ENCODE peak calls at places on chromosomes 16 and 17, in seven cellular contexts. H, L, R, C, S, V and I are unnamed samples.

GRCh38 chr16:66899310-66899944 is 19.1 kb downstream of the PDP2 start:
- DNase-seq in H (no peak), L (no peak), R (no peak), C (no peak), S (no peak), V (no peak), I (no peak)

GRCh38 chr17:75876938-75877751 is 1.2 kb downstream of the TRIM47 start:
- DNase-seq in H (peak), L (no peak), R (peak), C (peak), S (no peak), V (peak), I (no peak)

GRCh38 chr17:58278661-58279015 is 2.1 kb downstream of the MPO start:
- DNase-seq in H (no peak), L (no peak), R (peak), C (no peak), S (peak), V (no peak), I (peak)

GRCh38 chr16:49810769-49811315 is 45.1 kb downstream of the ZNF423 start:
- DNase-seq in H (no peak), L (no peak), R (no peak), C (no peak), S (no peak), V (no peak), I (no peak)

GRCh38 chr16:4142268-4142667 is 26.0 kb upstream of the ADCY9 start:
- DNase-seq in H (no peak), L (no peak), R (no peak), C (no peak), S (peak), V (no peak), I (peak)

GRCh38 chr17:38881600-38882191 is 11.8 kb downstream of the LASP1 start:
- DNase-seq in H (peak), L (no peak), R (peak), C (no peak), S (no peak), V (no peak), I (no peak)

GRCh38 chr16:11256657-11257130 is 690 bp upstream of the SOCS1 start:
- DNase-seq in H (peak), L (peak), R (peak), C (peak), S (no peak), V (peak), I (no peak)

GRCh38 chr16:55294947-55295346 is 29.1 kb upstream of the IRX6 start:
- DNase-seq in H (no peak), L (no peak), R (no peak), C (no peak), S (no peak), V (peak), I (no peak)

GRCh38 chr17:29390856-29391631 is 881 bp downstream of the TAOK1 start:
- DNase-seq in H (no peak), L (no peak), R (no peak), C (peak), S (no peak), V (peak), I (no peak)

GRCh38 chr17:8741771-8742170 is 2.9 kb downstream of the CCDC42 start:
- DNase-seq in H (no peak), L (no peak), R (peak), C (no peak), S (no peak), V (no peak), I (no peak)

GRCh38 chr16:77775911-77776909 is 12.2 kb upstream of the VAT1L start:
- DNase-seq in H (no peak), L (no peak), R (no peak), C (peak), S (no peak), V (peak), I (no peak)

GRCh38 chr16:71537643-71538042 is 11.4 kb downstream of the CHST4 start:
- DNase-seq in H (no peak), L (peak), R (no peak), C (peak), S (peak), V (peak), I (peak)

GRCh38 chr17:29138991-29139682 is 41.1 kb downstream of the MYO18A start:
- DNase-seq in H (peak), L (no peak), R (no peak), C (no peak), S (no peak), V (no peak), I (no peak)

GRCh38 chr17:16442594-16443389 is 27.4 kb downstream of the TRPV2 start:
- DNase-seq in H (no peak), L (no peak), R (no peak), C (no peak), S (no peak), V (no peak), I (no peak)

GRCh38 chr16:47110939-47111338 is 32.8 kb downstream of the NETO2 start:
- DNase-seq in H (no peak), L (no peak), R (no peak), C (no peak), S (no peak), V (peak), I (no peak)

GRCh38 chr16:35686595-35686994 is 2227.2 kb downstream of the TP53TG3F start:
- DNase-seq in H (no peak), L (no peak), R (no peak), C (no peak), S (no peak), V (no peak), I (no peak)

GRCh38 chr17:66348605-66349165 is 46.3 kb downstream of the PRKCA start:
- DNase-seq in H (peak), L (no peak), R (peak), C (peak), S (no peak), V (peak), I (no peak)

GRCh38 chr16:87780385-87780989 is 14.7 kb upstream of the KLHDC4 start:
- DNase-seq in H (peak), L (no peak), R (no peak), C (no peak), S (peak), V (peak), I (peak)

GRCh38 chr17:32873114-32873513 is 3.8 kb downstream of the MYO1D start:
- DNase-seq in H (no peak), L (no peak), R (no peak), C (no peak), S (no peak), V (peak), I (no peak)

GRCh38 chr17:32869345-32870026 is 7.4 kb downstream of the MYO1D start:
- DNase-seq in H (no peak), L (no peak), R (no peak), C (no peak), S (no peak), V (no peak), I (no peak)

GRCh38 chr17:32871736-32872135 is 5.2 kb downstream of the MYO1D start:
- DNase-seq in H (no peak), L (no peak), R (no peak), C (no peak), S (no peak), V (no peak), I (no peak)

GRCh38 chr17:32870969-32871368 is 6.0 kb downstream of the MYO1D start:
- DNase-seq in H (no peak), L (no peak), R (no peak), C (no peak), S (no peak), V (no peak), I (no peak)

DNA sequence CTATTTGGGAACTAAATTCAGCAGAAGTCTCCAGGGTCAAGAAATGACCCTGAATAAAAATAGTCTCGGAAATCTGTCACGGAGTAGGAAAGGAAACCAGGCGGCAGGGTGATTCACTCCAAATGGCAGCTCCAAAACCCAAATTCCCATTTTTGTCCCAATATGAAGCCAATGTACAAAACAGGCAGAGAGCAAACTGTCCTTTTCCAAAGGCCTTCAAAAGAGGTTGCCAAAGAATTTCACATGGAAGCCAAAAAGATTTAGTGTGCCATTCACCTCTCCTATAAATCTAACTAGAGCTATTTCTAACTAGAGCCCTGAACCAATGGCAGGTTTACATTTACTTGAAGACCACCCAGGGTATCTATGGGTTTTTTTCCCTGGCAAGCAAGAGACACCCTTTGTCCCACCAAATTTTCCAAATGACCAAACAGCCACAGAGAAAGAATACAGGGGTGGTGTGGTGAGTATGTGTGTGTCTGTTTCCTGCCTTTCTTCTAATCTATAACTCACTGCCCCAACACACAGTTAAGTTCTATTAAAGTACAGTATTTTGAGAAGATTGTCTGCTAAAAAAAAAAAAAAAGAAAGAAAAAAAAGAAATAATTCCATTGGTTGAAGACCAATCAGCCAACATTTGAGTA is 6.8 kb downstream of the MYO1D start:
- DNase-seq in H (no peak), L (no peak), R (no peak), C (no peak), S (no peak), V (no peak), I (no peak)
- TF ChIP-seq CTCF in H (no peak), L (no peak), R (no peak), C (no peak), S (no peak), V (no peak), I (no peak)

GRCh38 chr16:80846275-80847013 is 42.0 kb upstream of the CDYL2 start:
- DNase-seq in H (no peak), L (no peak), R (no peak), C (no peak), S (no peak), V (no peak), I (no peak)

DNA sequence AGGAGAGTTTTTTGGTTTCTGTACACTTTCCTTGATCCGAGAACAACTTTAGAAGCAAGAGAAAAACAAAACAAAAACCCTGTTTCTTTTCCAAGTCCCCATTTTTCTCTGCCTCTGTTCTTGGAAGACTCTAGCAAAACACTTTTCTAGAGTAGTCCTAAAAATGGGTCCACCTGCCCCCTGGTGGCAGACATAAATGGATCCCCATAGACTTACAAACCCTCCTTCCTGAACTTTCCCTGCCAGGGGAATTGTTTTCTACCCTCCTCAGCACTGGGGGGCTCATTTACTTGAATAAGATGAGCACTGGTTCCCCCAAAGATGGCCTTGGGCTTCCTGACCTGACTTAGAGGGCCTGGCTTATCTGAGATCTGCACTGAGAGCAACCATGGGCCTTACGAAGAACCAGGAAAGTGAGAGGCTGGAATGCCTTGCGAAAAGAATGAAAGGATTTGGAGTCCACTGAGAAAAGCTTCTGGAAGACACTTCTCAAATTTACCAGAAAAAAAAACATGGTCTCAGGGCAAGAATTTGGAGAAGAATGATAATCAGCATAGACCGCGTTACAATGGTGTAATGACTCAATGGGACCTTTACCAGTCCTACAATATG is 48.0 kb upstream of the CDYL2 start:
- DNase-seq in H (no peak), L (no peak), R (no peak), C (peak), S (peak), V (peak), I (peak)
- TF ChIP-seq CTCF in H (no peak), L (peak), R (no peak), C (peak), S (peak), V (peak), I (peak)

GRCh38 chr17:59426031-59426430 is 94.6 kb downstream of the YPEL2 start:
- DNase-seq in H (no peak), L (no peak), R (no peak), C (no peak), S (no peak), V (no peak), I (no peak)

GRCh38 chr17:59427996-59428395 is 96.5 kb downstream of the YPEL2 start:
- DNase-seq in H (no peak), L (no peak), R (peak), C (no peak), S (no peak), V (no peak), I (no peak)

GRCh38 chr17:59425085-59425901 is 93.8 kb downstream of the YPEL2 start:
- DNase-seq in H (no peak), L (no peak), R (peak), C (no peak), S (no peak), V (no peak), I (peak)

GRCh38 chr17:59428896-59429460 is 97.5 kb downstream of the YPEL2 start:
- DNase-seq in H (no peak), L (no peak), R (no peak), C (no peak), S (no peak), V (no peak), I (no peak)

DNA sequence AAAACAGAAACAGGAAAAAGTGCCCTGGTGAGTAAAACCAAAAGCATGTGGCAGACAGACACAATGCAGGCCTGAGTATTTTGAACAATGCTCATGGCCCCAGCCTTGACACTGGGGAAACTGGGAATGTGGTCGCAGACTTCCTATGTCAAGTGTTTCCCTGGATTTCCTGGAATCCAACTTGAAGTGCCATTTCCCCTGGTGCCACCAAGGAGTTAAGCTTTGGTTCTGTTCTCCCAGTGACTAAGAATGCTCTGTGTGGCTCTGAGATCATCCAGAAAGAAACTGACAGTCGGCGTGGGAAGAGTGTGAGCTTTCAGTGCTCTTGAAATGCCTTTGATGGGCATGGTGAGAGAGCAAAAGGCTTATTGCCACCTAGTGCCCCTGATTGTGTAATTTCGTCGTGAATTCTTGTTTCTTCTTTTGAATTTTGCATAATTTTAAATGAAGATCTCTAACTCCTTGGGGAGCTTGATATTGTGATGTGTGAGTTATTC is 96.0 kb downstream of the YPEL2 start:
- DNase-seq in H (no peak), L (no peak), R (no peak), C (no peak), S (no peak), V (peak), I (peak)
- TF ChIP-seq CTCF in H (no peak), L (no peak), R (no peak), C (no peak), S (no peak), V (no peak), I (no peak)

GRCh38 chr17:18183334-18184142 is at the start of gene ALKBH5:
- DNase-seq in H (peak), L (peak), R (peak), C (peak), S (peak), V (peak), I (peak)
- TF ChIP-seq CTCF in H (no peak), L (peak), R (no peak), C (no peak), S (peak), V (no peak), I (peak)

GRCh38 chr17:80923211-80924110 is 68.2 kb upstream of the CHMP6 start:
- DNase-seq in H (no peak), L (no peak), R (peak), C (no peak), S (no peak), V (no peak), I (no peak)

GRCh38 chr17:80921159-80921558 is 70.5 kb upstream of the CHMP6 start:
- DNase-seq in H (no peak), L (no peak), R (peak), C (no peak), S (no peak), V (no peak), I (no peak)

GRCh38 chr17:80924111-80924806 is 67.4 kb upstream of the CHMP6 start:
- DNase-seq in H (no peak), L (no peak), R (peak), C (no peak), S (no peak), V (no peak), I (no peak)

GRCh38 chr17:80921741-80922579 is 69.7 kb upstream of the CHMP6 start:
- DNase-seq in H (no peak), L (no peak), R (peak), C (no peak), S (no peak), V (no peak), I (no peak)

DNA sequence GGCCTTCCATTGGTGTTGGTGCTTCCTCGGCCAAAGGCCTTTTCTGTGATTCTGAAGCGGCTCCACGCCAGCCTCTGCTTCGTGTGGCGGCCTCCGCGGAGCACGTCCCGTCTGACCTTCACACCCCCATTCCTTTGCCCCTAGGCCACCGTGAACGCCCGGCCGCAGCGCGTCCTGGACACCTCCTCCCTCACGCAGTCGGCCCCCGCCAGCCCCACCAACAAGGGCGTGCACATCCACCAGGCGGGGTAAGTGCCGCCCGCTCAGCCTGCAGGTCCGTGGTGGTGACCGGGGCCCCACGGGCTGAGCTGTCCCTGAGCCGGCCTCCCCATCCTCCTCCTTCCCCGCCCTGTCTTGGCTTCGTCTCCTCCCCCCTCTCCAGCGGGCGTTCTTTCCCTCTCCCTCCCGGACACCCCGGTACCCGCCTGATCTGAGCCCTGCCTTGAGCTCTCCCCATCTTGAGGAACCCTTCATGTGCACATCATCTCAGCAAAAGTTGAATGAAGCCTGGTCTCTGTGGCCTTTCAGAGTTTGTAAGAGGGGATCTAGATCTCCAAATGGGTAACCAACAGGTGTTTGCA is 69.0 kb upstream of the CHMP6 start:
- DNase-seq in H (no peak), L (no peak), R (peak), C (no peak), S (no peak), V (no peak), I (no peak)
- TF ChIP-seq CTCF in H (no peak), L (no peak), R (no peak), C (no peak), S (no peak), V (no peak), I (no peak)

GRCh38 chr17:74863420-74864296 is 4.0 kb upstream of the GRIN2C start:
- DNase-seq in H (no peak), L (no peak), R (no peak), C (no peak), S (no peak), V (no peak), I (no peak)

GRCh38 chr17:74860999-74861553 is 1.4 kb upstream of the GRIN2C start:
- DNase-seq in H (no peak), L (no peak), R (no peak), C (no peak), S (no peak), V (no peak), I (no peak)

GRCh38 chr17:74861554-74862107 is 1.9 kb upstream of the GRIN2C start:
- DNase-seq in H (no peak), L (no peak), R (no peak), C (no peak), S (no peak), V (no peak), I (no peak)

GRCh38 chr17:74862919-74863318 is 3.2 kb upstream of the GRIN2C start:
- DNase-seq in H (no peak), L (no peak), R (no peak), C (no peak), S (no peak), V (no peak), I (no peak)

DNA sequence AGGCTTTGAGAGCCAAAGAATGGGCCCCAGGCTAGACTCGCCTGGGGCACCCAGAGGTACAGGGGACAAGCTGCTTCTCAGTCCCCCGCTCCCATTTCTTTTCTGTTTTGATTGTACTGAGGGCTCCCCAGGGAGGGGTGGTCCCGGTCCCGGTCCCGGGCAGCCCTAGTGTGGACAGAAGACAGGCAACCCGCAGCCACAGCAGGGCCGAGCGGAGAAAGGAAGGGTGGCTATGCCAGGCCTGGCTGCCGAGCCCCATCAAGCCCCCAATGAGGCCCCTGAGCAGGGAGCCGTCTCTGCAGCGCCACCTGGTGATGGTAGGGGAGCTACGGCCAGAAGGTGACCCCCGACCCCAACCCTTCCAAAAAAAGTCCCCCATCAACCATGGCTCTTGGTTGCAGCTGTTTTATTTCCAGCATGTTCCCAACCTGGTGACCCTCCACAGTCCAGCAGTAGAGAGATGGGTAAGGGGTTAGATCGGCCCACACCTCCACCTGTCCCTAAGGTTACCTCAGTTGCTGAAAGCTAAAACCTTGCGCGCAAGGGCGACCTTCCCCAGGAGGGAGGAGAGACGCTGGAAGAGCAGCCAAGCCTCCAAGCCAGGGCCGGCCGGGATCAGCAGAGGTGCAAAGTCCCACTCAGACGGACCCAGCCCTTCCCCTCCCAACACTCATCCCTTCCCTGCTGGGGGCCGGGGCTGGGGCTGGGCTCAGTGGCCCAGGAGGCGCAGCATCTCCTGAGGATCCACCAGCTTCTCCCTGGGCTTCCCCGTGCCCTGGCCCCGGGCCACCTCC is 2.6 kb upstream of the GRIN2C start:
- DNase-seq in H (peak), L (peak), R (peak), C (no peak), S (peak), V (no peak), I (peak)
- TF ChIP-seq CTCF in H (peak), L (peak), R (peak), C (peak), S (peak), V (peak), I (peak)

GRCh38 chr17:77285594-77286390 is 145.0 kb downstream of the SEC14L1 start:
- DNase-seq in H (peak), L (no peak), R (peak), C (peak), S (no peak), V (peak), I (no peak)
- TF ChIP-seq CTCF in H (no peak), L (no peak), R (no peak), C (no peak), S (no peak), V (no peak), I (no peak)

GRCh38 chr17:68295086-68295485 is 3.8 kb downstream of the ARSG start:
- DNase-seq in H (no peak), L (no peak), R (no peak), C (no peak), S (no peak), V (no peak), I (no peak)
- TF ChIP-seq CTCF in H (no peak), L (no peak), R (no peak), C (no peak), S (no peak), V (no peak), I (no peak)